ENCODE peak calls at places on chromosome 20, in nine cellular contexts. D is endothelial cell; P is SW480; Y is stimulated activated CD4-positive, alpha-beta T cell treated with anti-CD3 and anti-CD28 coated beads, Interleukin-2, amount 100 ng/mL, for 48 hours; V is midbrain; R is myocyte; I is A549; S is CD4-positive, alpha-beta memory T cell; N is LoVo. K is an unnamed sample.

GRCh38 chr20:16363832-16364687 is 209.2 kb downstream of the KIF16B start:
- DNase-seq in V (peak), R (peak), I (no peak), N (no peak), D (no peak), Y (no peak), P (no peak), S (no peak), K (no peak)

GRCh38 chr20:63553251-63553932 is 567 bp upstream of the FNDC11 start:
- DNase-seq in P (peak), Y (peak), I (peak), S (peak), V (no peak), D (peak), N (peak), R (peak), K (peak)

GRCh38 chr20:38645980-38646858 is 44.6 kb downstream of the ARHGAP40 start:
- DNase-seq in I (peak), V (peak), D (peak), S (peak), N (peak), P (peak), R (peak), Y (peak), K (peak)

GRCh38 chr20:10047427-10047826 is 12.6 kb downstream of the ANKEF1 start:
- DNase-seq in S (no peak), N (no peak), P (no peak), I (peak), V (no peak), R (peak), Y (no peak), D (peak), K (no peak)

GRCh38 chr20:38209736-38210405 is 44.8 kb upstream of the TGM2 start:
- DNase-seq in S (no peak), I (no peak), Y (no peak), D (no peak), P (no peak), N (no peak), R (no peak), V (no peak), K (no peak)

GRCh38 chr20:53434662-53435061 is 159.0 kb downstream of the ZNF217 start:
- DNase-seq in P (no peak), V (no peak), D (no peak), I (no peak), Y (no peak), N (no peak), S (no peak), R (peak), K (no peak)

GRCh38 chr20:62977613-62978558 is 25.4 kb downstream of the SLC17A9 start:
- DNase-seq in N (peak), V (no peak), R (no peak), D (no peak), S (peak), I (peak), Y (peak), P (peak), K (no peak)

GRCh38 chr20:3313681-3314080 is 74.7 kb upstream of the SLC4A11 start:
- DNase-seq in D (no peak), S (no peak), N (no peak), I (no peak), R (no peak), P (no peak), Y (no peak), V (no peak), K (no peak)